ENCODE peak calls at places on chromosomes 1 and 21, in eight cellular contexts. L is fibroblast of lung; S is stimulated activated CD8-positive, alpha-beta memory T cell treated with anti-CD3 and anti-CD28 coated beads, Interleukin-4, amount 100 ng/mL, for 4 hours; N is HuH-7; B is C1 segment of cervical spinal cord; H is CD4-positive, alpha-beta T cell; P is SW480; R is head of caudate nucleus. O is an unnamed sample.

GRCh38 chr1:80639777-80640533 is 1160.8 kb upstream of the ADGRL2 start:
- DNase-seq in L (no peak), P (no peak), R (no peak), B (no peak), S (no peak), H (no peak), N (no peak), O (no peak)

GRCh38 chr1:41500378-41500777 is 15.9 kb upstream of the EDN2 start:
- DNase-seq in R (no peak), B (no peak), H (no peak), S (no peak), L (peak), P (peak), N (no peak), O (peak)

GRCh38 chr1:77031101-77031662 is 163.9 kb downstream of the ST6GALNAC5 start:
- DNase-seq in H (no peak), N (no peak), B (no peak), R (no peak), L (peak), S (no peak), P (peak), O (no peak)

GRCh38 chr1:2154022-2154421 is 40.5 kb downstream of the FAAP20 start:
- DNase-seq in B (no peak), P (no peak), L (no peak), R (no peak), H (no peak), N (no peak), S (no peak), O (no peak)

GRCh38 chr1:202770135-202770534 is 38.1 kb downstream of the KDM5B start:
- DNase-seq in H (no peak), L (no peak), R (no peak), P (no peak), S (no peak), N (no peak), B (no peak), O (no peak)

GRCh38 chr1:45335732-45336365 is 4.1 kb upstream of the TOE1 start:
- DNase-seq in B (no peak), N (peak), H (no peak), L (no peak), P (peak), S (no peak), R (no peak), O (no peak)

GRCh38 chr1:54842963-54843362 is 41.8 kb upstream of the TTC22 start:
- DNase-seq in B (no peak), P (no peak), R (no peak), S (no peak), H (no peak), L (no peak), N (no peak), O (no peak)

GRCh38 chr1:84632975-84633427 is 57.3 kb downstream of the SSX2IP start:
- DNase-seq in P (no peak), R (no peak), L (peak), B (no peak), N (no peak), S (no peak), H (no peak), O (no peak)

GRCh38 chr21:41162111-41162510 is 5.8 kb upstream of the BACE2 start:
- DNase-seq in P (no peak), R (no peak), N (no peak), L (no peak), B (no peak), H (no peak), S (no peak), O (no peak)

GRCh38 chr1:241849345-241849695 is 1.3 kb downstream of the EXO1 start:
- DNase-seq in H (no peak), S (no peak), L (no peak), P (no peak), R (no peak), B (no peak), N (no peak), O (no peak)

GRCh38 chr1:43366601-43367025 is 1.2 kb downstream of the ELOVL1 start:
- DNase-seq in H (no peak), S (no peak), B (no peak), P (no peak), L (peak), N (no peak), R (no peak), O (no peak)

GRCh38 chr1:25468037-25468436 is 37.3 kb downstream of the MACO1 start:
- DNase-seq in S (no peak), L (peak), R (no peak), B (no peak), P (no peak), H (no peak), N (no peak), O (no peak)

GRCh38 chr1:245155186-245156040 is 628 bp downstream of the KIF26B start:
- DNase-seq in S (no peak), R (peak), N (peak), P (peak), H (no peak), B (no peak), L (peak), O (no peak)

GRCh38 chr1:212139526-212140137 is 104.1 kb downstream of the DTL start:
- DNase-seq in L (no peak), R (no peak), S (no peak), H (no peak), N (no peak), P (no peak), B (no peak), O (no peak)

GRCh38 chr1:228408869-228409805 is 2.5 kb upstream of the TRIM11 start:
- DNase-seq in P (no peak), N (no peak), H (no peak), B (no peak), R (no peak), L (no peak), S (no peak), O (peak)

GRCh38 chr1:53593758-53594380 is 134.7 kb downstream of the DMRTB1 start:
- DNase-seq in N (peak), L (no peak), R (no peak), B (no peak), S (no peak), P (no peak), H (no peak), O (no peak)

GRCh38 chr1:168535536-168535935 is 8.3 kb downstream of the XCL2 start:
- DNase-seq in B (no peak), S (no peak), H (no peak), R (no peak), L (no peak), N (no peak), P (no peak), O (no peak)

GRCh38 chr21:45600248-45600647 is 43.3 kb upstream of the PCBP3 start:
- DNase-seq in L (no peak), R (no peak), S (no peak), N (no peak), H (no peak), B (no peak), P (no peak), O (no peak)

GRCh38 chr1:116721608-116722007 is 32.6 kb upstream of the CD2 start:
- DNase-seq in R (no peak), S (no peak), P (no peak), B (no peak), N (no peak), L (no peak), H (no peak), O (no peak)

GRCh38 chr1:87765686-87766085 is 437.0 kb downstream of the LMO4 start:
- DNase-seq in B (no peak), P (no peak), L (no peak), R (no peak), H (no peak), S (no peak), N (no peak), O (no peak)

GRCh38 chr1:15186846-15187151 is 33.3 kb downstream of the TMEM51 start:
- DNase-seq in S (no peak), R (no peak), H (no peak), N (no peak), L (no peak), P (no peak), B (no peak), O (no peak)

GRCh38 chr1:162391790-162392563 is 10.4 kb downstream of the C1orf226 start:
- DNase-seq in N (peak), L (peak), P (peak), R (peak), B (no peak), H (no peak), S (no peak), O (no peak)

O was measured in gastrocnemius medialis.